ENCODE peak calls at places on chromosome 13, in four cellular contexts. J, P, Z and D are unnamed samples.
A peak's percentile ranks its signal among the peaks of the same experiment; 100 is the strongest.

GRCh38 chr13:29561918-29562317 is 33.6 kb downstream of the SLC7A1 start:
- DNase-seq in J (no peak), P (no peak), Z (no peak), D (no peak)

GRCh38 chr13:113196970-113197737 is 11.3 kb downstream of the PCID2 start:
- DNase-seq in J (no peak), P (no peak), Z (no peak), D (no peak)

GRCh38 chr13:39777527-39778061 is 122.1 kb downstream of the COG6 start:
- DNase-seq in J (no peak), P (peak; percentile 19), Z (no peak), D (no peak)

GRCh38 chr13:85728831-85729230 is 70.4 kb downstream of the SLITRK6 start:
- DNase-seq in J (no peak), P (no peak), Z (no peak), D (no peak)

GRCh38 chr13:39892731-39893293 is 237.3 kb downstream of the COG6 start:
- DNase-seq in J (peak; percentile 51), P (peak; percentile 28), Z (no peak), D (no peak)

GRCh38 chr13:51635137-51635878 is 51.0 kb downstream of the WDFY2 start:
- DNase-seq in J (no peak), P (peak; percentile 42), Z (no peak), D (no peak)

GRCh38 chr13:41254902-41255301 is 8.5 kb downstream of the MTRF1 start:
- DNase-seq in J (no peak), P (no peak), Z (no peak), D (no peak)

GRCh38 chr13:34161829-34162544 is 344.0 kb downstream of the RFC3 start:
- DNase-seq in J (no peak), P (no peak), Z (no peak), D (no peak)

GRCh38 chr13:98309569-98310335 is 132.7 kb upstream of the RNF113B start:
- DNase-seq in J (no peak), P (no peak), Z (no peak), D (no peak)

GRCh38 chr13:94494021-94494420 is 14.5 kb upstream of the DCT start:
- DNase-seq in J (no peak), P (no peak), Z (no peak), D (no peak)

GRCh38 chr13:112767506-112768471 is 78.0 kb downstream of the ATP11A start:
- DNase-seq in J (no peak), P (no peak), Z (peak; percentile 54), D (peak; percentile 88)

GRCh38 chr13:98393873-98394272 is 183.0 kb downstream of the STK24 start:
- DNase-seq in J (no peak), P (no peak), Z (no peak), D (no peak)

GRCh38 chr13:98570929-98571372 is 6.0 kb downstream of the STK24 start:
- DNase-seq in J (peak; percentile 35), P (peak; percentile 56), Z (no peak), D (no peak)

GRCh38 chr13:91313103-91313502 is 34.4 kb upstream of the MIR17HG start:
- DNase-seq in J (no peak), P (peak; percentile 40), Z (no peak), D (no peak)

GRCh38 chr13:22110368-22110767 is 439.5 kb downstream of the FGF9 start:
- DNase-seq in J (no peak), P (no peak), Z (peak; percentile 43), D (no peak)

GRCh38 chr13:42626461-42626860 is 52.5 kb downstream of the TNFSF11 start:
- DNase-seq in J (no peak), P (no peak), Z (no peak), D (no peak)

GRCh38 chr13:91158015-91158390 is 189.5 kb upstream of the MIR17HG start:
- DNase-seq in J (no peak), P (no peak), Z (no peak), D (no peak)

GRCh38 chr13:99655351-99656091 is 154.2 kb downstream of the TM9SF2 start:
- DNase-seq in J (no peak), P (no peak), Z (no peak), D (no peak)

GRCh38 chr13:83221813-83222241 is 660.4 kb downstream of the SLITRK1 start:
- DNase-seq in J (no peak), P (no peak), Z (no peak), D (no peak)

GRCh38 chr13:75705395-75705794 is 69.3 kb downstream of the LMO7 start:
- DNase-seq in J (no peak), P (no peak), Z (no peak), D (no peak)

GRCh38 chr13:75703768-75704167 is 67.6 kb downstream of the LMO7 start:
- DNase-seq in J (no peak), P (no peak), Z (no peak), D (no peak)

GRCh38 chr13:75705908-75706307 is 69.8 kb downstream of the LMO7 start:
- DNase-seq in J (no peak), P (no peak), Z (no peak), D (no peak)

GRCh38 chr13:75704194-75704941 is 68.2 kb downstream of the LMO7 start:
- DNase-seq in J (no peak), P (no peak), Z (no peak), D (no peak)

GRCh38 chr13:75704942-75705320 is 68.8 kb downstream of the LMO7 start:
- DNase-seq in J (no peak), P (no peak), Z (no peak), D (peak; percentile 79)
- H3K27me3 ChIP-seq in J (no peaks in the 10 kb centered on the region), P (no peaks in the 10 kb centered on the region), Z (no peaks in the 10 kb centered on the region), D (no peaks in the 10 kb centered on the region)

DNA sequence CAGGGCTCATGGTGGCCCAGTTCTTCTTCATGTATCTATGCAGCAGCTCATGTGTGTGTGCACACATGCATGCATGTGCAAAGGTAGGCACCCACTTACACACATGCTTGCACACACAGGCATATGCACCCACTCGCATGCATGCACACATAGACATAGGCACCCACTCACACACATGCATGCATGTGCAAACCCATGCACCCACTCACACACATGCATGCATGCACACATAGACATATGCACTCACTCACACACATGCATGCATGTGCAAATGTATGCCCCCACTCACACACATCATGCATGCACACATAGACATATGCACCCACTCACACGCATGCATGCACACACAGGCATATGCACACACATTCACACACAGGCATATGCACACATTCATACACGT is 64.1 kb upstream of the ARHGEF7 start:
- DNase-seq in J (no peak), P (no peak), Z (no peak), D (no peak)
- H3K4me1 ChIP-seq in J (no peaks in the 10 kb centered on the region), P (no peaks in the 10 kb centered on the region), Z (peaks cover 9% of the 10 kb centered on the region), D (peaks cover 7% of the 10 kb centered on the region)

GRCh38 chr13:61770697-61771096 is 355.0 kb upstream of the PCDH20 start:
- DNase-seq in J (no peak), P (no peak), Z (no peak), D (no peak)

GRCh38 chr13:61777281-61777680 is 361.6 kb upstream of the PCDH20 start:
- DNase-seq in J (no peak), P (no peak), Z (no peak), D (no peak)

GRCh38 chr13:61778531-61778930 is 362.9 kb upstream of the PCDH20 start:
- DNase-seq in J (no peak), P (no peak), Z (no peak), D (no peak)

GRCh38 chr13:61777902-61778301 is 362.3 kb upstream of the PCDH20 start:
- DNase-seq in J (no peak), P (no peak), Z (no peak), D (no peak)

DNA sequence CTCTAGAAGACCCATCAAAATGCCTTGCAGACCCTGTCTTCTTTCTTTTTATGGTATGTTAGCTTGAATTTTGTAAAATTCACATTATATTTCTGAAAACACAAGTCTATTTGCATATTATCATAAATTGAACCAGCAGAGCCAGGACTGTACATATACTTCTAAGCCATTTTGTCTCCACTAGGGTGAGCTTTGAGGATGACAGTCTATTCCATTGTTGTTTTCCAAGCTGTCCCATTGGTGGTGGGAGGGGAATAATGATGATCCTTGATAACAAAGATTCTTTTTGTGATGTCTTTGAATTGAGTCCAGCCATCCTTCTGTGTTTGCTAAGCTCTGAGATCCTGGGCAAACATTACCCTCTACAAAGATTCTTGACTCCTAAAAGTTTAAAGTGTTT is 359.3 kb upstream of the PCDH20 start:
- DNase-seq in J (no peak), P (no peak), Z (no peak), D (no peak)
- H3K27ac ChIP-seq in J (no peak overlapping the region), P (no peak overlapping the region), Z (no peak overlapping the region), D (no peak overlapping the region)

DNA sequence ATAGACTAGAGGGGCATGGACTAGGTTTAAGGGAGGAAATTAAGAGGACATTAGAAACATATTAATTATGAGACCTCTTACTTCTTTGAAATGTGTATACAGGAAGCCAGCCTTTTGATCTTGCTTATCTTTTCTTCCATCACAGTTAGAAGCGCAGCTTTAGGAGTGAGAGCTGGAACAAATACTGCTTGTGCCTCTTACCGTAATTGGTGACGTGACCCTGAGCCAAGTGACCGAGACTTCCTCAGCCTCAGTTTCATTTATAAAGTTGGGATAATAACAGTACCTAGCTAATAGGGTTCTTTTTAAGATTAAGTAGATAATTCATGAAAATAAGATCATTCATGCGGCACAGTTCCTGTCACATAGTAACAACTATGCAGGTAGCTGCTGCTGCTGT is 18.5 kb downstream of the FREM2 start:
- DNase-seq in J (no peak), P (no peak), Z (no peak), D (no peak)
- H3K27me3 ChIP-seq in J (no peaks in the 10 kb centered on the region), P (no peaks in the 10 kb centered on the region), Z (no peaks in the 10 kb centered on the region), D (no peaks in the 10 kb centered on the region)

GRCh38 chr13:110874508-110874960 is 40.3 kb downstream of the ANKRD10 start:
- DNase-seq in J (peak; percentile 91), P (peak; percentile 7), Z (peak; percentile 86), D (peak; percentile 89)
- H3K4me1 ChIP-seq in J (peaks cover 12% of the 10 kb centered on the region), P (peaks cover 14% of the 10 kb centered on the region), Z (peaks cover 21% of the 10 kb centered on the region), D (peaks cover 24% of the 10 kb centered on the region)

GRCh38 chr13:50483416-50483815 is 360.1 kb downstream of the DLEU7 start:
- DNase-seq in J (no peak), P (no peak), Z (no peak), D (no peak)

GRCh38 chr13:50484472-50485113 is 358.9 kb downstream of the DLEU7 start:
- DNase-seq in J (no peak), P (no peak), Z (no peak), D (no peak)

GRCh38 chr13:50481936-50482335 is 361.6 kb downstream of the DLEU7 start:
- DNase-seq in J (no peak), P (no peak), Z (no peak), D (no peak)

GRCh38 chr13:50485979-50486935 is 357.2 kb downstream of the DLEU7 start:
- DNase-seq in J (no peak), P (no peak), Z (no peak), D (no peak)
- H3K27ac ChIP-seq in J (no peak overlapping the region), P (no peak overlapping the region), Z (peak overlapping the region; percentile 11), D (no peak overlapping the region)

DNA sequence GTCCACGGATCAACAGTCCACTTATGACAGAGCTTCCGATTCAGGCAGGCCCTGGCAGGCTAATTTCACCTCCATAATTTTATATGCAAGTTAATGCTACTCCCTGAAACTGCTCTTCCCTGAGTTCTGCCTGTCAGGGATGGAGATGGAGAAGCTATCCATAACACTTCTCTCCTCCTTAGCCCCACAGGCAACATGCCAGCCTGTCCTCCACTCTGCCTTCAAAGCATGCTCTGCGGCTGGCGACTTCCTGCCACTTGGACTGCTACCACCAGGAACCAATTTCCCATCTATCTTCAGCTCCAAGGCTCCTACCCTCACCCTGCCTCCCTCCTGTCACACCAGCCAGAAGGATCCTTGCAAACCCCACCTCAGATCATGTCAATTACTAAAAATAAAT is 35.4 kb downstream of the GSX1 start:
- DNase-seq in J (no peak), P (no peak), Z (no peak), D (no peak)
- H3K27me3 ChIP-seq in J (peaks cover 30% of the 10 kb centered on the region), P (peaks cover 13% of the 10 kb centered on the region), Z (peaks cover 5% of the 10 kb centered on the region), D (peaks cover 78% of the 10 kb centered on the region)